ENCODE peak calls at places on chromosome 2, in five cellular contexts. D, F, Y, E and U are unnamed samples.

GRCh38 chr2:169190197-169190775 is 120.9 kb downstream of the DHRS9 start:
- DNase-seq in D (no peak), F (no peak), Y (no peak), E (no peak), U (no peak)

GRCh38 chr2:74077636-74078035 is 70.1 kb downstream of the BOLA3 start:
- DNase-seq in D (no peak), F (no peak), Y (no peak), E (no peak), U (no peak)

GRCh38 chr2:239866778-239867177 is 158.4 kb downstream of the NDUFA10 start:
- DNase-seq in D (no peak), F (no peak), Y (no peak), E (no peak), U (no peak)

GRCh38 chr2:19472579-19472978 is 114.2 kb upstream of the OSR1 start:
- DNase-seq in D (no peak), F (no peak), Y (no peak), E (no peak), U (no peak)

GRCh38 chr2:40625849-40626248 is 174.0 kb upstream of the SLC8A1 start:
- DNase-seq in D (peak), F (peak), Y (peak), E (no peak), U (no peak)

GRCh38 chr2:38806001-38806400 is 28.0 kb downstream of the GEMIN6 start:
- DNase-seq in D (no peak), F (no peak), Y (no peak), E (no peak), U (no peak)

GRCh38 chr2:239828192-239828972 is 196.8 kb downstream of the NDUFA10 start:
- DNase-seq in D (no peak), F (no peak), Y (no peak), E (no peak), U (no peak)

GRCh38 chr2:3586220-3586619 is 8.7 kb upstream of the COLEC11 start:
- DNase-seq in D (no peak), F (no peak), Y (no peak), E (no peak), U (no peak)

GRCh38 chr2:50615296-50615695 is 416.6 kb downstream of the NRXN1 start:
- DNase-seq in D (no peak), F (no peak), Y (no peak), E (no peak), U (no peak)

GRCh38 chr2:65458999-65459398 is 26.6 kb upstream of the SPRED2 start:
- DNase-seq in D (peak), F (no peak), Y (no peak), E (no peak), U (no peak)

GRCh38 chr2:216643986-216644662 is 10.9 kb downstream of the IGFBP2 start:
- DNase-seq in D (peak), F (no peak), Y (peak), E (no peak), U (no peak)

GRCh38 chr2:589551-589950 is 87.7 kb downstream of the TMEM18 start:
- DNase-seq in D (no peak), F (no peak), Y (no peak), E (no peak), U (no peak)

GRCh38 chr2:12619975-12620374 is 96.8 kb upstream of the TRIB2 start:
- DNase-seq in D (peak), F (peak), Y (peak), E (peak), U (peak)

GRCh38 chr2:200615247-200615646 is 29.4 kb downstream of the AOX1 start:
- DNase-seq in D (peak), F (no peak), Y (peak), E (no peak), U (peak)

GRCh38 chr2:26333286-26333685 is 12.7 kb upstream of the SELENOI start:
- DNase-seq in D (no peak), F (no peak), Y (no peak), E (no peak), U (no peak)

GRCh38 chr2:45458909-45459563 is 152.0 kb downstream of the SRBD1 start:
- DNase-seq in D (peak), F (peak), Y (peak), E (peak), U (peak)